ENCODE peak calls at places on chromosomes 16 and 17, in nine cellular contexts. F is kidney tubule cell; K is body of pancreas; N is GM12891; Z is hepatic stellate cell; A is stimulated activated CD8-positive, alpha-beta memory T cell treated with anti-CD3 and anti-CD28 coated beads, Interleukin-12 subunit alpha, Interleukin-12 subunit beta, amount 100 ng/mL, for 4 hours; L is sciatic nerve; W is T-helper 17 cell; I is activated CD8-positive, alpha-beta T cell treated with anti-CD3 and anti-CD28 coated beads for 36 hours. T is an unnamed sample.
A peak's percentile ranks its signal among the peaks of the same experiment; 100 is the strongest.

GRCh38 chr17:64739316-64740058 is 77.4 kb upstream of the SMURF2 start:
- DNase-seq in F (peak; percentile 40), K (no peak), N (no peak), Z (no peak), A (no peak), L (no peak), W (no peak), I (peak; percentile 49), T (peak; percentile 73)

GRCh38 chr16:57991551-57992059 is 8.9 kb downstream of the ZNF319 start:
- DNase-seq in F (no peak), K (no peak), N (no peak), Z (no peak), A (no peak), L (no peak), W (no peak), I (no peak), T (no peak)

GRCh38 chr17:48023408-48024148 is 14.0 kb downstream of the COPZ2 start:
- DNase-seq in F (peak; percentile 84), K (peak; percentile 92), N (no peak), Z (peak; percentile 65), A (peak; percentile 21), L (peak; percentile 89), W (peak; percentile 38), I (peak; percentile 73), T (peak; percentile 62)

GRCh38 chr17:44646280-44646679 is 10.0 kb upstream of the MEIOC start:
- DNase-seq in F (no peak), K (no peak), N (no peak), Z (no peak), A (no peak), L (no peak), W (no peak), I (no peak), T (no peak)

GRCh38 chr17:336110-337021 is 16.2 kb downstream of the RPH3AL start:
- DNase-seq in F (peak; percentile 32), K (peak; percentile 78), N (no peak), Z (no peak), A (no peak), L (peak; percentile 84), W (no peak), I (peak; percentile 31), T (peak; percentile 36)

GRCh38 chr16:26281681-26282080 is 589.9 kb downstream of the HS3ST4 start:
- DNase-seq in F (no peak), K (no peak), N (no peak), Z (no peak), A (no peak), L (no peak), W (no peak), I (no peak), T (no peak)

GRCh38 chr17:57612202-57613071 is 132.7 kb downstream of the CCDC182 start:
- DNase-seq in F (no peak), K (no peak), N (peak; percentile 52), Z (no peak), A (no peak), L (no peak), W (no peak), I (peak; percentile 21), T (no peak)

GRCh38 chr17:49012893-49013255 is 15.7 kb downstream of the IGF2BP1 start:
- DNase-seq in F (no peak), K (no peak), N (no peak), Z (no peak), A (no peak), L (no peak), W (no peak), I (no peak), T (no peak)

GRCh38 chr17:81329279-81329926 is 34.3 kb upstream of the SLC38A10 start:
- DNase-seq in F (peak; percentile 97), K (peak; percentile 84), N (no peak), Z (peak; percentile 97), A (no peak), L (peak; percentile 85), W (no peak), I (no peak), T (peak; percentile 62)

GRCh38 chr17:79410681-79411080 is 200.2 kb downstream of the RBFOX3 start:
- DNase-seq in F (no peak), K (no peak), N (no peak), Z (no peak), A (no peak), L (no peak), W (no peak), I (no peak), T (no peak)

T was measured in endothelial cell of umbilical vein.